ENCODE peak calls at places on chromosomes 11 and 22, in eight cellular contexts. I, K, J, Y, G, V, H and T are unnamed samples.
A peak's percentile ranks its signal among the peaks of the same experiment; 100 is the strongest.

GRCh38 chr11:68942751-68943271 is 38.0 kb downstream of the MRGPRD start:
- DNase-seq in I (peak; percentile 59), K (no peak), J (no peak), Y (no peak), G (no peak), V (no peak), H (no peak), T (no peak)

GRCh38 chr22:28917747-28918543 is 34.6 kb downstream of the ZNRF3 start:
- DNase-seq in I (no peak), K (no peak), J (peak; percentile 31), Y (no peak), G (peak; percentile 63), V (peak; percentile 66), H (no peak), T (peak; percentile 29)

GRCh38 chr11:29214833-29215232 is 802.0 kb downstream of the KCNA4 start:
- DNase-seq in I (no peak), K (no peak), J (no peak), Y (no peak), G (no peak), V (no peak), H (no peak), T (no peak)

GRCh38 chr11:87359401-87359800 is 321.7 kb downstream of the TMEM135 start:
- DNase-seq in I (no peak), K (no peak), J (no peak), Y (no peak), G (no peak), V (no peak), H (no peak), T (no peak)

GRCh38 chr11:99592241-99592640 is 571.5 kb downstream of the CNTN5 start:
- DNase-seq in I (no peak), K (no peak), J (no peak), Y (no peak), G (no peak), V (no peak), H (no peak), T (no peak)

GRCh38 chr11:124446926-124447325 is 1.4 kb upstream of the OR8B8 start:
- DNase-seq in I (no peak), K (no peak), J (no peak), Y (no peak), G (no peak), V (no peak), H (no peak), T (no peak)

GRCh38 chr11:68043349-68044144 is 4.7 kb downstream of the TCIRG1 start:
- DNase-seq in I (peak; percentile 80), K (peak; percentile 63), J (peak; percentile 53), Y (no peak), G (peak; percentile 82), V (no peak), H (peak; percentile 83), T (no peak)

GRCh38 chr11:12259956-12260355 is 117.4 kb upstream of the PARVA start:
- DNase-seq in I (no peak), K (no peak), J (no peak), Y (no peak), G (no peak), V (no peak), H (no peak), T (no peak)

GRCh38 chr11:5600374-5600851 is 4.0 kb downstream of the TRIM6 start:
- DNase-seq in I (peak; percentile 78), K (peak; percentile 67), J (peak; percentile 92), Y (peak; percentile 72), G (peak; percentile 82), V (peak; percentile 74), H (no peak), T (peak; percentile 66)

DNA sequence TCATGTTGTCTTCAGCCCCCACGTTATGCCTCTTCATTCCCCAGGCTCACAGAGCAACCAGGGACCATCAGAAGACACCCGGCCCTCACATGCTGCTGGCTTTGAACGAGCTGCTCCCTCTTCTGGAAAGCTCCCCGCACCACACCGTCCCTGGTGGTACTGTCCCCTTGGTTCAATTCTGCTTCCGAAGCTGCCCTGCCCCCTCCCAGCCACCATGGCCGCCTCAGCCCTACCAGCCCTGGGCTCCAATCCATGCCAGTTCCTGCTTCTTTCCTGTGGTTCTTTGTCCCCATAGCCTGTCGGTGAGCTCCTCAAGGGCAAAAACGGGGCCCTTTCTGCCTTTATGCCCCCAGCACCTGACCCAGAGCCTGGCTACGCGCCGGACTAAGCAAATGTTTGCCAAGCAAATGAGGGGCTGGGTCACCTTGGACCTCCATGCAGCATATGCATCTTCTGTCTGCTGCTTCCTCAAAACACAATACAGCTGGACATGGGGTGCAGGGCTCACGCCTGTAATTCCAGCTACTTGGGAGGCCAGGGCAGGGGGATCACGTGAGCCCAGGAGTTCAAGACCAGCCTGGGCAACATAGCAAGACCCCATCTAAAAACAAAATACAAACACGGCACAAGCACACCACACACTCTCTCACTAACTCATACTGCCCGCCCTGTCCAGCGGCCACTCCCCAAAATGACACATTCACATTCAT is 21.3 kb downstream of the TNKS1BP1 start:
- DNase-seq in I (no peak), K (peak; percentile 38), J (no peak), Y (no peak), G (no peak), V (no peak), H (no peak), T (no peak)
- TF ChIP-seq CTCF in I (no peak), K (no peak), J (no peak), Y (no peak), G (no peak), V (no peak), H (no peak), T (no peak)

DNA sequence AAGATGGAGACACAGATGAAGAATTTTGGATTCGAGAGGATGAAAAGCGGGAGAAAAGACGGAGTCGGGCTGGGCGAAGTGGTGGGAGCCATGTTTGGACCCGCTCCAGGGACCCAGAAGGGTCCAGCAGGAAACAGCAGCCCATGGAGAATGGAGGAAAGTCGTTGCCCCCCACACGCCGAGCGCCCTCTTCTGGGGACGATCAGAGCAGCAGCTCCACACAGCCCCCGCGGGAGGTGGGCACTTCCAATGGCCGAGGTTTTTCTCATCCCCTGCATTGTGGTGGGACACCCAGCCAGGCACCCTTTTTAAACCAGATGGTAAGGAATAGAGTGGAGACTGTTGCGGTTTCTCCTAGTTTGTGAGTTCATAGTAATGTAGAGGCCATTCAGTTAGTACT is 22.8 kb upstream of the SLC25A18 start:
- DNase-seq in I (no peak), K (no peak), J (no peak), Y (no peak), G (no peak), V (no peak), H (no peak), T (peak; percentile 14)
- TF ChIP-seq CTCF in I (no peak), K (peak; percentile 11), J (no peak), Y (no peak), G (no peak), V (no peak), H (no peak), T (no peak)

GRCh38 chr11:30328676-30329075 is 5.8 kb downstream of the ARL14EP start:
- DNase-seq in I (no peak), K (no peak), J (no peak), Y (no peak), G (no peak), V (no peak), H (no peak), T (no peak)

GRCh38 chr11:30329150-30329940 is 6.4 kb downstream of the ARL14EP start:
- DNase-seq in I (no peak), K (no peak), J (no peak), Y (no peak), G (no peak), V (no peak), H (no peak), T (no peak)

DNA sequence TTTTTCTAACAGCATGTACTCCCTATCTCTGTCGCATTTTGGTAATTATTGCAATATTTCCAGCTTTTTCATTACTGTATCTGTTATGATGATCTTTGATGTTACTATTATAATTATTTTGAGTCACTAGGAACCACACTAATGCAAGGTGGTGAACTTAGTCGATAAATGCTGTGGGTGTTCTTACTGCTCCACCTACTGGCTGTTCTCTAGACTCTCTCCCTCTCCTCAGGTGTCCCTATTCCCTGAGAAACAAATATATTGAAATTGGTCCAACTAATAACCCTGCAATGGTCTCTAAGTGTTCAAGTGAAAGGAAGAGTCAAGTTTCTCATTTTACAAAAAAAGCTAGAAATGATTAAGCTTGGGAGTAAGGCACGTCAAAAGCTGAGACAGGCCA is 10.5 kb downstream of the ARL14EP start:
- DNase-seq in I (no peak), K (no peak), J (peak; percentile 31), Y (peak; percentile 16), G (no peak), V (no peak), H (no peak), T (no peak)
- TF ChIP-seq CTCF in I (no peak), K (peak; percentile 30), J (peak; percentile 61), Y (no peak), G (peak; percentile 38), V (peak; percentile 64), H (peak; percentile 17), T (peak; percentile 43)

GRCh38 chr22:38924197-38924952 is 33.0 kb upstream of the APOBEC3A start:
- DNase-seq in I (peak; percentile 94), K (peak; percentile 78), J (peak; percentile 75), Y (peak; percentile 85), G (peak; percentile 95), V (peak; percentile 93), H (no peak), T (no peak)
- TF ChIP-seq CTCF in I (no peak), K (no peak), J (no peak), Y (no peak), G (no peak), V (no peak), H (no peak), T (no peak)